ENCODE peak calls at places on chromosomes 12 and 14, in six cellular contexts. N, G, L, K, B and Y are unnamed samples.

GRCh38 chr12:53603804-53604203 is 22.4 kb downstream of the ATF7 start:
- DNase-seq in B (no peak), G (no peak), N (no peak), K (no peak), L (peak), Y (no peak)

GRCh38 chr12:7498832-7499231 is 4.7 kb downstream of the CD163 start:
- DNase-seq in K (no peak), L (no peak), G (no peak), B (peak), N (no peak), Y (no peak)

GRCh38 chr12:7460375-7461259 is 16.7 kb upstream of the CD163L1 start:
- DNase-seq in K (peak), N (no peak), G (peak), L (peak), B (peak), Y (no peak)

GRCh38 chr12:107402041-107403022 is 283.3 kb upstream of the PWP1 start:
- DNase-seq in L (peak), K (peak), G (peak), B (peak), N (no peak), Y (peak)

GRCh38 chr14:55914771-55915170 is 203.4 kb upstream of the PELI2 start:
- DNase-seq in G (no peak), N (no peak), L (no peak), B (no peak), K (no peak), Y (no peak)

GRCh38 chr12:49543914-49544815 is 5.3 kb downstream of the KCNH3 start:
- DNase-seq in K (no peak), N (no peak), B (no peak), L (no peak), G (no peak), Y (no peak)

GRCh38 chr14:73463411-73463810 is 5.1 kb upstream of the NUMB start:
- DNase-seq in L (peak), G (no peak), B (peak), K (no peak), N (no peak), Y (peak)

GRCh38 chr12:130702966-130703732 is 12.9 kb downstream of the RIMBP2 start:
- DNase-seq in B (no peak), G (no peak), N (peak), L (peak), K (no peak), Y (no peak)

GRCh38 chr14:61812347-61813100 is 50.3 kb downstream of the SNAPC1 start:
- DNase-seq in K (peak), L (no peak), G (no peak), B (no peak), N (peak), Y (no peak)

GRCh38 chr14:34718750-34719304 is 4.4 kb upstream of the CFL2 start:
- DNase-seq in B (peak), K (no peak), N (no peak), L (no peak), G (no peak), Y (no peak)

GRCh38 chr12:92485356-92486348 is 217.1 kb upstream of the PLEKHG7 start:
- DNase-seq in L (no peak), K (no peak), G (no peak), B (no peak), N (no peak), Y (no peak)

GRCh38 chr12:24381790-24382189 is 432.3 kb upstream of the SOX5 start:
- DNase-seq in N (no peak), L (no peak), B (no peak), G (no peak), K (no peak), Y (no peak)

GRCh38 chr12:95473440-95473946 is 459 bp upstream of the METAP2 start:
- DNase-seq in L (peak), K (no peak), B (peak), N (no peak), G (peak), Y (no peak)

GRCh38 chr12:50961708-50962107 is 9.4 kb downstream of the HIGD1C start:
- DNase-seq in N (no peak), L (no peak), B (no peak), G (no peak), K (no peak), Y (no peak)

GRCh38 chr12:124340080-124340900 is 45.4 kb downstream of the RFLNA start:
- DNase-seq in G (no peak), K (no peak), N (no peak), B (no peak), L (no peak), Y (no peak)

GRCh38 chr14:50062438-50063039 is 53.8 kb downstream of the VCPKMT start:
- DNase-seq in B (peak), L (no peak), N (no peak), G (no peak), K (no peak), Y (no peak)

GRCh38 chr12:65996146-65996545 is 134.4 kb downstream of the LLPH start:
- DNase-seq in G (no peak), L (no peak), N (no peak), K (no peak), B (no peak), Y (no peak)

GRCh38 chr14:89283327-89284060 is 133.5 kb downstream of the FOXN3 start:
- DNase-seq in N (no peak), G (no peak), L (no peak), B (no peak), K (no peak), Y (no peak)

GRCh38 chr14:75522224-75522764 is at the start of gene BATF:
- DNase-seq in N (no peak), G (peak), B (no peak), L (no peak), K (no peak), Y (peak)

GRCh38 chr14:25048170-25049126 is 1.5 kb downstream of the STXBP6 start:
- DNase-seq in G (no peak), K (peak), N (no peak), L (no peak), B (no peak), Y (no peak)

GRCh38 chr12:121958521-121959240 is 40.3 kb downstream of the CFAP251 start:
- DNase-seq in N (no peak), K (no peak), L (no peak), G (no peak), B (no peak), Y (no peak)

GRCh38 chr12:113016796-113017195 is 38.5 kb downstream of the OAS2 start:
- DNase-seq in B (no peak), G (no peak), K (no peak), N (peak), L (no peak), Y (no peak)

GRCh38 chr12:49231881-49232650 is 32.8 kb upstream of the TUBA1C start:
- DNase-seq in K (no peak), B (no peak), L (peak), N (peak), G (no peak), Y (no peak)

GRCh38 chr14:33951183-33951840 is 438 bp upstream of the EGLN3 start:
- DNase-seq in N (no peak), B (no peak), G (no peak), K (no peak), L (peak), Y (no peak)

GRCh38 chr12:116246490-116247179 is 30.9 kb downstream of the MED13L start:
- DNase-seq in G (peak), L (no peak), K (no peak), B (no peak), N (no peak), Y (no peak)

GRCh38 chr12:10395390-10395998 is 5.7 kb upstream of the KLRK1 start:
- DNase-seq in G (peak), L (no peak), B (peak), K (no peak), N (no peak), Y (peak)